ENCODE peak calls at places on chromosomes 5 and 9, in ten cellular contexts. F, X, Z, M, P, U, L, W, E and G are unnamed samples.

GRCh38 chr9:2228132-2228531 is 213.0 kb downstream of the SMARCA2 start:
- DNase-seq in P (no peak), F (no peak), U (no peak), X (no peak), Z (no peak), M (no peak), E (no peak), L (peak), W (no peak), G (no peak)

GRCh38 chr9:81213456-81213855 is 475.9 kb downstream of the TLE1 start:
- DNase-seq in E (no peak), X (no peak), P (no peak), L (no peak), U (no peak), Z (no peak), M (no peak), W (no peak), F (no peak), G (no peak)

GRCh38 chr9:4894076-4894475 is 91.0 kb upstream of the JAK2 start:
- DNase-seq in X (no peak), U (no peak), L (no peak), W (no peak), Z (no peak), F (no peak), P (no peak), E (no peak), M (no peak), G (no peak)

GRCh38 chr9:16867571-16868311 is 2.7 kb downstream of the BNC2 start:
- DNase-seq in X (no peak), W (no peak), P (no peak), E (no peak), U (no peak), M (no peak), Z (no peak), L (no peak), F (no peak), G (no peak)

GRCh38 chr5:83924891-83925290 is 204.2 kb upstream of the HAPLN1 start:
- DNase-seq in M (no peak), X (no peak), Z (no peak), W (no peak), F (no peak), E (no peak), U (no peak), P (no peak), L (no peak), G (no peak)

GRCh38 chr5:35117960-35118359 is 70.2 kb upstream of the AGXT2 start:
- DNase-seq in X (peak), P (no peak), U (peak), W (no peak), L (no peak), Z (no peak), M (no peak), E (peak), F (no peak), G (peak)

GRCh38 chr5:178384815-178385471 is 152.3 kb upstream of the PHYKPL start:
- DNase-seq in L (no peak), M (no peak), Z (no peak), P (no peak), U (no peak), E (no peak), F (no peak), X (no peak), W (no peak), G (no peak)

GRCh38 chr9:38720083-38720755 is at the start of gene FAM240B:
- DNase-seq in U (no peak), Z (no peak), E (no peak), P (no peak), F (no peak), X (no peak), W (no peak), M (no peak), L (no peak), G (no peak)

GRCh38 chr9:135617538-135617900 is 21.8 kb downstream of the GLT6D1 start:
- DNase-seq in M (no peak), E (no peak), F (no peak), Z (no peak), X (no peak), L (no peak), W (no peak), P (no peak), U (no peak), G (no peak)

GRCh38 chr5:31182146-31182545 is 11.3 kb upstream of the CDH6 start:
- DNase-seq in L (no peak), X (no peak), P (no peak), U (no peak), M (no peak), Z (no peak), F (no peak), E (no peak), W (no peak), G (no peak)

GRCh38 chr5:68054625-68055024 is 160.9 kb upstream of the PIK3R1 start:
- DNase-seq in W (no peak), P (no peak), M (no peak), Z (no peak), X (no peak), F (no peak), E (no peak), U (no peak), L (no peak), G (no peak)

GRCh38 chr5:54985301-54986268 is at the start of gene ESM1:
- DNase-seq in Z (no peak), X (no peak), M (no peak), E (no peak), U (no peak), L (no peak), P (no peak), F (no peak), W (no peak), G (peak)

GRCh38 chr5:119468286-119468685 is 16.0 kb downstream of the HSD17B4 start:
- DNase-seq in F (no peak), U (no peak), Z (no peak), W (no peak), M (no peak), X (no peak), L (no peak), P (no peak), E (no peak), G (no peak)

GRCh38 chr9:72986522-72987116 is 33.8 kb upstream of the ALDH1A1 start:
- DNase-seq in E (no peak), M (no peak), P (no peak), Z (no peak), W (no peak), X (no peak), L (no peak), U (no peak), F (no peak), G (peak)

GRCh38 chr5:121630402-121630801 is 221.3 kb upstream of the FTMT start:
- DNase-seq in U (no peak), X (no peak), W (no peak), M (peak), P (no peak), E (no peak), F (no peak), L (no peak), Z (no peak), G (no peak)

GRCh38 chr5:30928966-30929365 is 264.5 kb upstream of the CDH6 start:
- DNase-seq in U (no peak), Z (no peak), L (no peak), P (no peak), F (no peak), M (no peak), E (no peak), X (no peak), W (no peak), G (no peak)

GRCh38 chr5:179142434-179143198 is 82.4 kb downstream of the ZNF354C start:
- DNase-seq in E (no peak), U (no peak), Z (no peak), P (no peak), L (no peak), F (no peak), M (no peak), W (no peak), X (no peak), G (peak)

GRCh38 chr5:54519083-54519541 is 1.6 kb downstream of the SNX18 start:
- DNase-seq in P (no peak), M (no peak), W (no peak), Z (no peak), F (no peak), X (no peak), L (no peak), E (no peak), U (peak), G (no peak)

GRCh38 chr9:114861922-114862605 is 56.2 kb upstream of the TNFSF15 start:
- DNase-seq in X (no peak), L (no peak), E (no peak), W (no peak), P (no peak), M (no peak), Z (no peak), U (no peak), F (no peak), G (no peak)

GRCh38 chr5:132591140-132591539 is 34.4 kb downstream of the RAD50 start:
- DNase-seq in U (no peak), E (peak), Z (no peak), L (no peak), F (no peak), P (no peak), X (peak), M (no peak), W (no peak), G (no peak)

GRCh38 chr9:137421838-137422667 is 909 bp downstream of the EXD3 start:
- DNase-seq in U (no peak), W (peak), Z (no peak), E (no peak), P (no peak), M (no peak), F (no peak), L (no peak), X (no peak), G (no peak)

GRCh38 chr5:165209101-165209727 is 1703.8 kb downstream of the MAT2B start:
- DNase-seq in W (no peak), L (no peak), U (peak), E (no peak), X (peak), F (no peak), P (peak), M (peak), Z (no peak), G (no peak)

GRCh38 chr5:71782771-71783770 is 64.0 kb downstream of the CARTPT start:
- DNase-seq in Z (peak), E (peak), P (peak), L (peak), F (peak), X (peak), U (peak), M (peak), W (peak), G (no peak)

GRCh38 chr5:167684251-167684650 is 607.2 kb upstream of the WWC1 start:
- DNase-seq in X (no peak), M (no peak), Z (no peak), L (no peak), W (no peak), P (no peak), E (no peak), F (no peak), U (no peak), G (no peak)

GRCh38 chr5:26329562-26330189 is 708.7 kb downstream of the CDH9 start:
- DNase-seq in F (no peak), Z (no peak), E (no peak), L (no peak), X (no peak), P (no peak), M (peak), W (no peak), U (no peak), G (no peak)

GRCh38 chr5:122420126-122420525 is 108.1 kb downstream of the SNCAIP start:
- DNase-seq in W (no peak), U (no peak), Z (no peak), M (no peak), X (no peak), F (no peak), L (no peak), P (no peak), E (no peak), G (no peak)

GRCh38 chr5:106875591-106876297 is 795.0 kb downstream of the EFNA5 start:
- DNase-seq in U (peak), E (peak), Z (no peak), P (peak), F (no peak), L (peak), W (no peak), X (peak), M (peak), G (no peak)

GRCh38 chr5:125401724-125402622 is 655.5 kb upstream of the ZNF608 start:
- DNase-seq in P (no peak), M (no peak), L (no peak), F (no peak), U (no peak), W (no peak), Z (no peak), E (no peak), X (no peak), G (no peak)

GRCh38 chr9:134442486-134443168 is 116.4 kb downstream of the RXRA start:
- DNase-seq in M (peak), F (no peak), U (no peak), Z (no peak), W (no peak), L (no peak), P (no peak), E (no peak), X (no peak), G (no peak)

GRCh38 chr5:351084-351910 is 29.8 kb downstream of the AHRR start:
- DNase-seq in X (peak), E (no peak), P (no peak), W (no peak), M (no peak), L (peak), Z (peak), U (no peak), F (no peak), G (no peak)

GRCh38 chr9:100229136-100229535 is 123.6 kb downstream of the TEX10 start:
- DNase-seq in U (no peak), P (no peak), M (no peak), F (no peak), E (no peak), W (no peak), X (no peak), Z (no peak), L (no peak), G (no peak)

GRCh38 chr5:135242021-135242480 is 157.0 kb downstream of the MACROH2A1 start:
- DNase-seq in U (no peak), X (no peak), E (no peak), F (no peak), L (peak), W (no peak), P (no peak), M (no peak), Z (peak), G (no peak)

GRCh38 chr5:172777381-172778222 is 6.6 kb upstream of the DUSP1 start:
- DNase-seq in E (peak), X (peak), M (no peak), Z (peak), L (peak), W (peak), P (peak), U (peak), F (peak), G (no peak)

GRCh38 chr5:9545959-9546851 is at the start of gene SEMA5A:
- DNase-seq in Z (peak), U (peak), M (peak), X (peak), F (peak), L (peak), W (peak), E (peak), P (no peak), G (no peak)

DNA sequence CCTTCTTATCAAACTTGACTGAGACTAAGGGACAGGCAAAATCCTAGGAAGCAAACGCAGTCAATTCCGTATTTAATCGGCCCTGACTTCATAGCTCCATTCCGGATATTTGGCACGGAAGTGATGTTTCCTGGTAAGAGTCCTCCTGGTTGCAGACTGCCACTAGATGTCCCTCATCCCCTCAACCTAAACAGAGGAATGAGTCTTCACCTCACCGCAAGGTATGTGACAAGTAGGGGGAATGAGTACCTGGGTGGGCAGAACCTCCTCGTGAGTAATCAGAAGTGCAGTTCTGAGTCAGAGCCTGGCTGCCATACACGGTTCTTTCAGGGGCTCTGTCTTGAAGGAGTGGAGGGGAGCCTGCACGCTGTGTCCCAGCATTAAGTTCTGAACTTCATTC is 173.6 kb downstream of the MUSK start:
- DNase-seq in F (no peak), Z (no peak), W (no peak), L (no peak), P (no peak), M (no peak), E (no peak), X (no peak), U (no peak), G (no peak)
- TF ChIP-seq CTCF in F (no peak), Z (no peak), W (no peak), L (no peak), P (no peak), M (no peak), E (no peak), X (no peak), U (no peak), G (no peak)

DNA sequence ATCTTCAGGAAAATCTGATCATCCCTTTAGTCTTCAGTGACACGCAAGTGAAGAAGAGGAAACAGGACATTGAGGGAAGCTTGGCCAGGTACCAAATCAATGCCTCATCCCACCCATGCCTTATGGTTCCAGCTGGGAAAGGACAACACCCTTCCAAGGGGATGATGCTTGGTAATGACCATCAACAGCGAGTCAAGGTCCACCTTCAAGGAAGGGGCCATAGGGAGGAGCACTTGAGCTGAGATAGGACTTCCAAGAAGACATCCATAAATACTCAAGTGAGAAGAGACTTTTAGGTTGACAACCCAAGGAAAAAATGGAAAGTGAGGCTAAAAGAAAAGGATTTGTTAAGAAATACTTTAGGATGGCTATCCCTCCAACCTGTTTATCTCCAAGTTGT is 27.1 kb upstream of the GAS1 start:
- DNase-seq in M (no peak), X (no peak), E (no peak), Z (no peak), L (no peak), F (no peak), W (no peak), P (no peak), U (no peak), G (no peak)
- TF ChIP-seq CTCF in M (no peak), X (no peak), E (no peak), Z (no peak), L (no peak), F (no peak), W (no peak), P (no peak), U (no peak), G (no peak)

DNA sequence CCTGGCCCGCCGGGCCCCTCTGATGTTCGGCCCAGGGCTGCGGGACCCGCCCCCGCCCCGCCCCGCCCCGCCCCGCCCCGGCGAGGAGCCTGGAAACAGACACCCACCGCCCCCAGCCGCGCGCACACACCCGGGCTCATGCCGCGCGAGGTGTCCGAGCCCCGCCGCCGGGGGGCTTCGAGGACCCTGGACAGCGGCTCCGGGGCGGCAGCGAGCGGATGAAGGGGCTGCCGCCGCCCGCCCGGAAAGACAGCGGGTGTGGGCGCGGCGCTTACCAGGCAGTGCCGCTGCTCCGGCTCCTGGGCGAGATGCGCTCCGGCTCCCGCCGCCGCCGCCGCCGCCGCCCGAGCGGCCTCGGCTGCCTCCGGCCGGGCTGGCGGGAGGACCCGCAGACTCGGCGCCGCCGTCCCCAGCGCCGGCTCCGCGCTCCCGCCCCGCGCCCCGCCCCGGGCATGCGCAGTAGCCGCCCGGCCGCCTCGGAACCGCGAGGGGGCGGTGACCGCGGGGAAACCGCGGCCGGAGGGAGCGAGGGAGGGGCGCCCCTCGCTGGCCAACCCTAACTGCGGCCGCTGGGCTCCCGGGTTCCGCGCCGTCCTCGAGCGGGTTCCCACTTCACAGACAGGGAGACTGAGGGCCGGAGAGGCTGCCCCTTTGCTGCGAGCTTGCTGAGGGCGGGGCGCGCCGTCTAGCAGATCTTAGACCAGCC is at the start of gene GPRIN1:
- DNase-seq in X (peak), E (peak), W (peak), L (peak), Z (peak), P (peak), U (peak), M (peak), F (no peak), G (no peak)
- TF ChIP-seq CTCF in X (peak), E (peak), W (peak), L (peak), Z (peak), P (peak), U (peak), M (peak), F (no peak), G (peak)

DNA sequence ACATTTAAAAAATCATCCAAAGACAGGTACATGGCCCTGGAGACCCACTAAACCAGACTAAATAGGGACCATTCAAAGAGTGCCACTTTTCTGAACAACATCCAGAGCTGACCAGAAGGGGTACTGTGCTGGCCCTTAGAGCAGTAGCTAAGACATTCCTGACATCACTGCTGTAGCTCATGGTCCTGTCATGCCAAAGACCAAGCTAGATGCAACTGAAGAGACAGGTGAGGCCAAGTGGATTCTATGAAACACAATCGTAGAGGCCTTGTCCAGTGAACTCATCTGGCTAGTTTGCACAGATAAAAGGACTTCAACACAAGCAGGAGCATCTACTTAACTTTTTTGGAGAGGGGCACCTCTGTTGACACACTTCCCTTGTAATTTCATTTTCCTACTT is 43.3 kb downstream of the G3BP1 start:
- DNase-seq in P (no peak), U (no peak), F (no peak), W (no peak), X (no peak), L (no peak), E (no peak), Z (no peak), M (no peak), G (no peak)
- TF ChIP-seq CTCF in P (no peak), U (no peak), F (no peak), W (no peak), X (no peak), L (no peak), E (no peak), Z (no peak), M (no peak), G (no peak)

GRCh38 chr9:89183146-89183545 is 4.5 kb upstream of the SHC3 start:
- DNase-seq in E (no peak), P (no peak), M (no peak), U (no peak), W (no peak), Z (no peak), X (no peak), F (no peak), L (no peak), G (no peak)
- TF ChIP-seq CTCF in E (peak), P (no peak), M (no peak), U (peak), W (no peak), Z (no peak), X (no peak), F (no peak), L (no peak), G (no peak)

GRCh38 chr5:36398137-36398536 is 96.4 kb upstream of the RANBP3L start:
- DNase-seq in E (no peak), U (no peak), X (no peak), Z (no peak), F (no peak), W (no peak), P (no peak), M (peak), L (no peak), G (no peak)
- TF ChIP-seq CTCF in E (peak), U (peak), X (peak), Z (peak), F (no peak), W (peak), P (peak), M (peak), L (no peak), G (peak)